ENCODE peak calls at places on chromosomes 5 and 9, in five cellular contexts. A is AG09319, K is astrocyte, N is thyroid gland, F is lower lobe of right lung. P is an unnamed sample.

GRCh38 chr9:90014421-90014820 is 409.6 kb downstream of the GADD45G start:
- DNase-seq in A (no peak), K (no peak), N (no peak), F (no peak), P (no peak)

GRCh38 chr9:89364664-89365531 is 46.6 kb downstream of the SECISBP2 start:
- DNase-seq in A (no peak), K (no peak), N (no peak), F (no peak), P (peak)

GRCh38 chr9:545480-545879 is 296.0 kb upstream of the DMRT1 start:
- DNase-seq in A (no peak), K (peak), N (no peak), F (no peak), P (peak)

GRCh38 chr5:122078116-122078865 is at the start of gene LOX:
- DNase-seq in A (peak), K (peak), N (peak), F (peak), P (peak)

GRCh38 chr5:5304361-5305035 is 118.0 kb upstream of the ICE1 start:
- DNase-seq in A (no peak), K (no peak), N (no peak), F (no peak), P (no peak)

GRCh38 chr5:73531356-73531755 is 33.1 kb downstream of the BTF3 start:
- DNase-seq in A (no peak), K (no peak), N (no peak), F (no peak), P (no peak)

GRCh38 chr5:120808135-120808534 is 344.0 kb downstream of the PRR16 start:
- DNase-seq in A (no peak), K (peak), N (no peak), F (no peak), P (no peak)

GRCh38 chr5:111859533-111860270 is 102.7 kb upstream of the NREP start:
- DNase-seq in A (peak), K (peak), N (no peak), F (no peak), P (no peak)

GRCh38 chr5:141867139-141867538 is 11.1 kb downstream of the PCDH1 start:
- DNase-seq in A (no peak), K (no peak), N (no peak), F (no peak), P (no peak)

GRCh38 chr5:74428275-74428674 is 212.3 kb downstream of the ENC1 start:
- DNase-seq in A (no peak), K (no peak), N (no peak), F (no peak), P (no peak)

GRCh38 chr9:125172351-125172750 is 17.3 kb downstream of the PPP6C start:
- DNase-seq in A (peak), K (no peak), N (no peak), F (no peak), P (no peak)

GRCh38 chr5:132854301-132854700 is 12.0 kb downstream of the GDF9 start:
- DNase-seq in A (no peak), K (peak), N (no peak), F (no peak), P (no peak)

GRCh38 chr5:112228672-112229071 is 190.4 kb downstream of the EPB41L4A start:
- DNase-seq in A (peak), K (peak), N (peak), F (peak), P (peak)

GRCh38 chr9:137001857-137002645 is 5.7 kb upstream of the CLIC3 start:
- DNase-seq in A (no peak), K (no peak), N (no peak), F (no peak), P (no peak)

GRCh38 chr9:83444110-83444509 is 94.1 kb downstream of the FRMD3 start:
- DNase-seq in A (peak), K (no peak), N (peak), F (no peak), P (peak)

GRCh38 chr5:169325273-169325672 is 24.3 kb upstream of the SLIT3 start:
- DNase-seq in A (no peak), K (no peak), N (no peak), F (no peak), P (no peak)

GRCh38 chr9:133306242-133307194 is 29.5 kb downstream of the SURF6 start:
- DNase-seq in A (no peak), K (no peak), N (no peak), F (no peak), P (no peak)

GRCh38 chr5:51279983-51280382 is 103.3 kb upstream of the ISL1 start:
- DNase-seq in A (no peak), K (no peak), N (peak), F (no peak), P (no peak)

GRCh38 chr9:98708103-98708932 is 417 bp downstream of the GABBR2 start:
- DNase-seq in A (no peak), K (no peak), N (no peak), F (no peak), P (no peak)

GRCh38 chr5:43515678-43516048 is 715 bp upstream of the C5orf34 start:
- DNase-seq in A (no peak), K (no peak), N (no peak), F (no peak), P (no peak)

GRCh38 chr9:3001311-3001710 is 157.4 kb upstream of the PUM3 start:
- DNase-seq in A (no peak), K (no peak), N (no peak), F (no peak), P (no peak)

GRCh38 chr9:27176971-27177370 is 67.9 kb downstream of the TEK start:
- DNase-seq in A (no peak), K (no peak), N (no peak), F (no peak), P (no peak)

GRCh38 chr5:53109041-53109435 is 519 bp downstream of the MOCS2 start:
- DNase-seq in A (no peak), K (no peak), N (no peak), F (no peak), P (no peak)

GRCh38 chr5:120449501-120449900 is 14.6 kb upstream of the PRR16 start:
- DNase-seq in A (no peak), K (peak), N (no peak), F (no peak), P (no peak)

GRCh38 chr9:124467410-124468060 is 17.3 kb downstream of the ADGRD2 start:
- DNase-seq in A (no peak), K (no peak), N (no peak), F (peak), P (no peak)

GRCh38 chr5:33761139-33761538 is 130.7 kb downstream of the ADAMTS12 start:
- DNase-seq in A (no peak), K (peak), N (no peak), F (no peak), P (no peak)

GRCh38 chr5:159189310-159189709 is 20.0 kb downstream of the RNF145 start:
- DNase-seq in A (no peak), K (peak), N (no peak), F (no peak), P (no peak)

GRCh38 chr9:116897181-116897580 is 210.1 kb downstream of the TRIM32 start:
- DNase-seq in A (no peak), K (no peak), N (no peak), F (no peak), P (no peak)

GRCh38 chr5:96176022-96176421 is 214.4 kb upstream of the ELL2 start:
- DNase-seq in A (no peak), K (peak), N (no peak), F (no peak), P (no peak)

GRCh38 chr9:17075758-17076485 is 58.9 kb upstream of the CNTLN start:
- DNase-seq in A (no peak), K (no peak), N (no peak), F (no peak), P (no peak)

GRCh38 chr9:134858051-134858841 is 22.4 kb upstream of the FCN2 start:
- DNase-seq in A (no peak), K (peak), N (peak), F (no peak), P (peak)
- TF ChIP-seq CTCF in A (peak), K (no peak), N (no peak), F (no peak), P (no peak)

GRCh38 chr5:60883229-60883628 is 39.2 kb upstream of the ELOVL7 start:
- DNase-seq in A (no peak), K (no peak), N (no peak), F (no peak), P (no peak)
- TF ChIP-seq CTCF in A (no peak), K (peak), N (peak), F (peak), P (no peak)

GRCh38 chr5:21663082-21663481 is 1190.1 kb downstream of the CDH12 start:
- DNase-seq in A (no peak), K (no peak), N (no peak), F (no peak), P (no peak)
- TF ChIP-seq CTCF in A (no peak), K (no peak), N (no peak), F (no peak), P (no peak)

GRCh38 chr5:6943197-6943596 is 230.0 kb downstream of the TENT4A start:
- DNase-seq in A (no peak), K (no peak), N (no peak), F (no peak), P (no peak)
- TF ChIP-seq CTCF in A (no peak), K (no peak), N (no peak), F (no peak), P (no peak)